ENCODE peak calls at places on chromosomes 3 and 15, in eight cellular contexts. H, M, K, Y, B, D, X and S are unnamed samples.

GRCh38 chr3:196688349-196688748 is 23.7 kb downstream of the CEP19 start:
- DNase-seq in B (peak; percentile 65), Y (no peak), D (no peak), H (no peak), X (peak; percentile 42), M (peak; percentile 89), K (no peak), S (no peak)

GRCh38 chr3:71005797-71006321 is 577.7 kb downstream of the FOXP1 start:
- DNase-seq in D (no peak), Y (no peak), H (no peak), X (no peak), B (no peak), M (no peak), K (no peak), S (no peak)

GRCh38 chr3:4772171-4772804 is 206.9 kb upstream of the BHLHE40 start:
- DNase-seq in K (no peak), H (no peak), B (peak; percentile 82), Y (no peak), M (peak; percentile 94), D (peak; percentile 88), X (no peak), S (no peak)

GRCh38 chr3:21795152-21795837 is 44.3 kb upstream of the ZNF385D start:
- DNase-seq in B (no peak), X (no peak), D (no peak), Y (peak; percentile 91), K (no peak), H (no peak), M (no peak), S (no peak)

GRCh38 chr15:37792351-37792750 is 142.1 kb upstream of the TMCO5A start:
- DNase-seq in K (no peak), D (no peak), X (no peak), H (no peak), B (no peak), Y (no peak), M (no peak), S (no peak)

GRCh38 chr15:45448066-45448510 is 69.7 kb upstream of the GATM start:
- DNase-seq in H (no peak), M (no peak), B (no peak), X (peak; percentile 28), D (no peak), Y (no peak), K (no peak), S (no peak)

GRCh38 chr3:39209329-39209970 is 17.1 kb upstream of the XIRP1 start:
- DNase-seq in K (no peak), H (no peak), B (no peak), X (no peak), M (no peak), D (no peak), Y (no peak), S (no peak)

GRCh38 chr3:58965870-58966269 is 84.0 kb downstream of the CFAP20DC start:
- DNase-seq in Y (no peak), B (no peak), K (no peak), D (no peak), H (no peak), M (peak; percentile 60), X (no peak), S (no peak)

GRCh38 chr3:188183452-188183851 is 29.5 kb downstream of the LPP start:
- DNase-seq in D (no peak), M (no peak), B (no peak), Y (no peak), X (no peak), H (no peak), K (no peak), S (no peak)

GRCh38 chr15:95125803-95126202 is 894.4 kb downstream of the MCTP2 start:
- DNase-seq in X (no peak), K (no peak), H (no peak), B (no peak), D (no peak), M (no peak), Y (no peak), S (no peak)

GRCh38 chr15:69319384-69320375 is 21.0 kb downstream of the PAQR5 start:
- DNase-seq in X (no peak), H (no peak), M (peak; percentile 32), Y (no peak), B (no peak), D (no peak), K (no peak), S (no peak)

GRCh38 chr3:154121236-154122095 is at the start of gene ARHGEF26:
- DNase-seq in H (peak; percentile 72), D (peak; percentile 92), Y (peak; percentile 23), M (peak; percentile 63), K (peak; percentile 80), B (peak; percentile 88), X (peak; percentile 83), S (peak; percentile 41)

GRCh38 chr3:173785004-173785403 is 387.5 kb downstream of the NLGN1 start:
- DNase-seq in H (no peak), Y (peak; percentile 27), M (no peak), D (no peak), B (no peak), K (no peak), X (no peak), S (no peak)

GRCh38 chr3:62892045-62892444 is 16.8 kb upstream of the CADPS start:
- DNase-seq in M (no peak), Y (no peak), D (no peak), B (no peak), K (no peak), H (no peak), X (no peak), S (no peak)

GRCh38 chr3:169750665-169751064 is 14.2 kb downstream of the TERC start:
- DNase-seq in Y (no peak), M (no peak), K (no peak), B (no peak), D (no peak), H (no peak), X (no peak), S (no peak)

GRCh38 chr3:127900536-127900935 is 14.5 kb upstream of the KBTBD12 start:
- DNase-seq in B (no peak), H (no peak), Y (no peak), X (no peak), K (no peak), M (no peak), D (no peak), S (no peak)

GRCh38 chr15:99752556-99752955 is 19.3 kb upstream of the LYSMD4 start:
- DNase-seq in K (no peak), B (no peak), M (no peak), D (no peak), H (no peak), X (no peak), Y (no peak), S (no peak)

GRCh38 chr3:61608711-61609110 is 47.3 kb downstream of the PTPRG start:
- DNase-seq in K (no peak), D (no peak), B (no peak), X (no peak), H (no peak), M (no peak), Y (no peak), S (no peak)

GRCh38 chr3:144390786-144391185 is 419.2 kb downstream of the DIPK2A start:
- DNase-seq in X (no peak), D (no peak), K (no peak), Y (no peak), M (no peak), B (no peak), H (no peak), S (no peak)

GRCh38 chr3:98557324-98558010 is 25.7 kb downstream of the GPR15 start:
- DNase-seq in H (no peak), M (no peak), X (peak; percentile 48), Y (no peak), D (no peak), B (no peak), K (peak; percentile 95), S (no peak)

DNA sequence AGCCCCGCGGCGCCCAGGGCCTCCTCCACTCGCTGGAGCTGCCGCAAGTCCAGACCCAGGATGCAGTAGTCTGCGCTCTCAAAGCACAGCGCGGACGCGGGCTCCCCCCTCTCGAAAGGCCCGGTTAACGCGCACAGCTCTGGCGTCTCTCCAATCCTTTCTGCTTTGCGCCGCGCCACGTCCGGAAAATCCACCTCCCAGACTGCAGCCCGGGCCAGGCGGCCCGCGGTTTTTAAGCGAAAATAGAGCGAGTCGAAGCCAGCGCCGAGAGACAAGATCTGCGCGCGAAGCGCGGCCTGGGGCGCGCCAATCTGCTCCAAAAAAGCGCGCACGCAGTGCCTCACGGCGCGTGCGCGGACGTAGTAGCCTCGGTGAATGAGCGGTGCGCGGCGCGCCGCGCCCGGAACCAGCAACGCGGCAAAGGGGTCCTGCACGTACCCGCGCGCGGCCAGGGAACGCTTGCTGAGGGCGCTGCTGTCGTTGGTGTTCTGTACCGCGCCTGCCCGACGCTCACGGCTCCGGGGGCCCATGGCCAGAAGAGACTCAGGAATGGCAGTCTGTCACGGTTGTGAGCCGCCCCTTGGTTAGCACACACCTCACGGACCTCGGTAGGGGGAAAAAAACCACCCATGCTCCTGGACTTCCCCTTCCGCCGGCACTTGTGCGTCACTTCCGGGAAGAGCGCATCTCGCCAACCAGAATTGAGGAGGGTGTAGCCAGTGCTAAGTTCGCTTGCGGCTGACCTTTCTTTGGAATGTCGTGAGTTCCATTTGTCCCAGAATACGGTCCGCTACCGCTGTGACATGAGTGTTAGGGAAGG is at the start of gene LCMT2:
- DNase-seq in B (peak; percentile 92), X (peak; percentile 93), Y (peak; percentile 93), H (peak; percentile 95), K (peak; percentile 95), D (peak; percentile 92), M (peak; percentile 93), S (peak; percentile 81)
- TF ChIP-seq CTCF in B (no peak), X (no peak), Y (peak; percentile 21), H (no peak), K (no peak), D (no peak), M (no peak), S (no peak)

GRCh38 chr15:78763111-78763795 is 48.0 kb downstream of the ADAMTS7 start:
- DNase-seq in X (no peak), H (no peak), K (no peak), M (no peak), D (no peak), Y (no peak), B (no peak), S (no peak)
- H3K4me3 ChIP-seq in X (no peak overlapping the region), H (no peak overlapping the region), K (no peak overlapping the region), M (no peak overlapping the region), D (no peak overlapping the region), Y (no peak overlapping the region), B (no peak overlapping the region), S (no peak overlapping the region)

GRCh38 chr3:134795776-134796312 is 784 bp downstream of the EPHB1 start:
- DNase-seq in D (no peak), M (peak; percentile 20), Y (peak; percentile 67), X (peak; percentile 26), H (no peak), B (no peak), K (no peak), S (no peak)
- TF ChIP-seq CTCF in D (no peak), M (no peak), Y (no peak), X (no peak), H (no peak), B (no peak), K (no peak), S (no peak)

DNA sequence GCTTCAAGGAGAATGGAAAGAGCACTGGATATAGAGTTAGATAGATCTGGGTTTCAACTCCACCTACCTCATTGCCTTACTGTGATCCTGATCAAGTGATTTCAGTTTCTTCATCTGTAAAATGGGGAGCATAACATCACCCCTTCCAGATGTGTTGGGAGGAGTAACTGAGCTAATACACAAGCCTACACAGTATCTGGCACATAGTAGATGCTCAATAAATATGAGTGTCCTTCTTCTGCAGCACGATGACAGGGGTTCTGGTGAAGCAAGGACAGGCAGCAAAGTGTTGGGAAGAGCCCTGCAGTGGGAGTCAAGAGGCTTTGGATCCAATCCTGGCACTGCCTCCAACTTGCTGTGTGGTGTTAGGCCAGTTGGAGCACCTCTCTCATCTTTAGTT is 270.0 kb downstream of the UACA start:
- DNase-seq in K (no peak), X (no peak), M (no peak), B (no peak), D (no peak), Y (no peak), H (no peak), S (no peak)
- H3K4me3 ChIP-seq in K (no peak overlapping the region), X (no peak overlapping the region), M (no peak overlapping the region), B (no peak overlapping the region), D (no peak overlapping the region), Y (no peak overlapping the region), H (no peak overlapping the region), S (no peak overlapping the region)